ENCODE peak calls at places on chromosomes 5 and 9, in five cellular contexts. One of them, this sample, is unnamed.

GRCh38 chr5:151770383-151771258 is 1.1 kb upstream of the G3BP1 start:
- DNase-seq in GDM1: peak
- DNase-seq in activated CD4-positive, alpha-beta T cell treated with anti-CD3 and anti-CD28 coated beads, Interleukin-2, amount 10 ng/mL, durations not matched to agents 7 days and 5 days: no peak
- DNase-seq in foreskin fibroblast: peak
- DNase-seq in kidney epithelial cell: no peak
- DNase-seq in this sample: peak

GRCh38 chr5:31581498-31582099 is 49.5 kb downstream of the C5orf22 start:
- DNase-seq in GDM1: no peak
- DNase-seq in activated CD4-positive, alpha-beta T cell treated with anti-CD3 and anti-CD28 coated beads, Interleukin-2, amount 10 ng/mL, durations not matched to agents 7 days and 5 days: peak
- DNase-seq in foreskin fibroblast: peak
- DNase-seq in kidney epithelial cell: no peak
- DNase-seq in this sample: no peak

GRCh38 chr9:125463926-125464325 is 202.3 kb downstream of the GAPVD1 start:
- DNase-seq in GDM1: no peak
- DNase-seq in activated CD4-positive, alpha-beta T cell treated with anti-CD3 and anti-CD28 coated beads, Interleukin-2, amount 10 ng/mL, durations not matched to agents 7 days and 5 days: no peak
- DNase-seq in foreskin fibroblast: no peak
- DNase-seq in kidney epithelial cell: no peak
- DNase-seq in this sample: no peak

GRCh38 chr9:19498015-19498414 is 89.2 kb downstream of the ACER2 start:
- DNase-seq in GDM1: no peak
- DNase-seq in activated CD4-positive, alpha-beta T cell treated with anti-CD3 and anti-CD28 coated beads, Interleukin-2, amount 10 ng/mL, durations not matched to agents 7 days and 5 days: no peak
- DNase-seq in foreskin fibroblast: peak
- DNase-seq in kidney epithelial cell: no peak
- DNase-seq in this sample: no peak

GRCh38 chr5:37637165-37637845 is 202.5 kb downstream of the GDNF start:
- DNase-seq in GDM1: no peak
- DNase-seq in activated CD4-positive, alpha-beta T cell treated with anti-CD3 and anti-CD28 coated beads, Interleukin-2, amount 10 ng/mL, durations not matched to agents 7 days and 5 days: no peak
- DNase-seq in foreskin fibroblast: no peak
- DNase-seq in kidney epithelial cell: no peak
- DNase-seq in this sample: no peak

GRCh38 chr9:78967557-78968212 is 604.1 kb upstream of the TLE4 start:
- DNase-seq in GDM1: no peak
- DNase-seq in activated CD4-positive, alpha-beta T cell treated with anti-CD3 and anti-CD28 coated beads, Interleukin-2, amount 10 ng/mL, durations not matched to agents 7 days and 5 days: no peak
- DNase-seq in foreskin fibroblast: peak
- DNase-seq in kidney epithelial cell: no peak
- DNase-seq in this sample: no peak

GRCh38 chr9:82331091-82331490 is 342.5 kb downstream of the SPATA31D1 start:
- DNase-seq in GDM1: no peak
- DNase-seq in activated CD4-positive, alpha-beta T cell treated with anti-CD3 and anti-CD28 coated beads, Interleukin-2, amount 10 ng/mL, durations not matched to agents 7 days and 5 days: no peak
- DNase-seq in foreskin fibroblast: no peak
- DNase-seq in kidney epithelial cell: no peak
- DNase-seq in this sample: no peak

GRCh38 chr9:135087489-135087791 is at the start of gene OLFM1:
- DNase-seq in GDM1: no peak
- DNase-seq in activated CD4-positive, alpha-beta T cell treated with anti-CD3 and anti-CD28 coated beads, Interleukin-2, amount 10 ng/mL, durations not matched to agents 7 days and 5 days: peak
- DNase-seq in foreskin fibroblast: peak
- DNase-seq in kidney epithelial cell: no peak
- DNase-seq in this sample: peak

GRCh38 chr9:95109456-95109855 is 208.1 kb downstream of the FANCC start:
- DNase-seq in GDM1: no peak
- DNase-seq in activated CD4-positive, alpha-beta T cell treated with anti-CD3 and anti-CD28 coated beads, Interleukin-2, amount 10 ng/mL, durations not matched to agents 7 days and 5 days: no peak
- DNase-seq in foreskin fibroblast: no peak
- DNase-seq in kidney epithelial cell: no peak
- DNase-seq in this sample: no peak

GRCh38 chr5:171630047-171630669 is 155.5 kb upstream of the SMIM23 start:
- DNase-seq in GDM1: no peak
- DNase-seq in activated CD4-positive, alpha-beta T cell treated with anti-CD3 and anti-CD28 coated beads, Interleukin-2, amount 10 ng/mL, durations not matched to agents 7 days and 5 days: no peak
- DNase-seq in foreskin fibroblast: peak
- DNase-seq in kidney epithelial cell: no peak
- DNase-seq in this sample: no peak

GRCh38 chr5:86861514-86861913 is 243.8 kb downstream of the COX7C start:
- DNase-seq in GDM1: no peak
- DNase-seq in activated CD4-positive, alpha-beta T cell treated with anti-CD3 and anti-CD28 coated beads, Interleukin-2, amount 10 ng/mL, durations not matched to agents 7 days and 5 days: no peak
- DNase-seq in foreskin fibroblast: no peak
- DNase-seq in kidney epithelial cell: no peak
- DNase-seq in this sample: no peak

GRCh38 chr5:149799119-149799623 is 69.1 kb downstream of the PPARGC1B start:
- DNase-seq in GDM1: no peak
- DNase-seq in activated CD4-positive, alpha-beta T cell treated with anti-CD3 and anti-CD28 coated beads, Interleukin-2, amount 10 ng/mL, durations not matched to agents 7 days and 5 days: no peak
- DNase-seq in foreskin fibroblast: peak
- DNase-seq in kidney epithelial cell: peak
- DNase-seq in this sample: peak

GRCh38 chr9:135165756-135166519 is 78.5 kb downstream of the OLFM1 start:
- DNase-seq in GDM1: no peak
- DNase-seq in activated CD4-positive, alpha-beta T cell treated with anti-CD3 and anti-CD28 coated beads, Interleukin-2, amount 10 ng/mL, durations not matched to agents 7 days and 5 days: no peak
- DNase-seq in foreskin fibroblast: no peak
- DNase-seq in kidney epithelial cell: no peak
- DNase-seq in this sample: no peak

GRCh38 chr5:1133510-1134255 is 21.8 kb upstream of the SLC12A7 start:
- DNase-seq in GDM1: no peak
- DNase-seq in activated CD4-positive, alpha-beta T cell treated with anti-CD3 and anti-CD28 coated beads, Interleukin-2, amount 10 ng/mL, durations not matched to agents 7 days and 5 days: no peak
- DNase-seq in foreskin fibroblast: no peak
- DNase-seq in kidney epithelial cell: no peak
- DNase-seq in this sample: no peak

GRCh38 chr5:5078009-5078897 is 61.9 kb upstream of the ADAMTS16 start:
- DNase-seq in GDM1: no peak
- DNase-seq in activated CD4-positive, alpha-beta T cell treated with anti-CD3 and anti-CD28 coated beads, Interleukin-2, amount 10 ng/mL, durations not matched to agents 7 days and 5 days: no peak
- DNase-seq in foreskin fibroblast: no peak
- DNase-seq in kidney epithelial cell: no peak
- DNase-seq in this sample: no peak

GRCh38 chr5:115840825-115841224 is 540 bp downstream of the ATG12 start:
- DNase-seq in GDM1: no peak
- DNase-seq in activated CD4-positive, alpha-beta T cell treated with anti-CD3 and anti-CD28 coated beads, Interleukin-2, amount 10 ng/mL, durations not matched to agents 7 days and 5 days: no peak
- DNase-seq in foreskin fibroblast: no peak
- DNase-seq in kidney epithelial cell: no peak
- DNase-seq in this sample: no peak

GRCh38 chr9:18233776-18234445 is 240.0 kb upstream of the ADAMTSL1 start:
- DNase-seq in GDM1: no peak
- DNase-seq in activated CD4-positive, alpha-beta T cell treated with anti-CD3 and anti-CD28 coated beads, Interleukin-2, amount 10 ng/mL, durations not matched to agents 7 days and 5 days: no peak
- DNase-seq in foreskin fibroblast: no peak
- DNase-seq in kidney epithelial cell: no peak
- DNase-seq in this sample: no peak

GRCh38 chr5:61366841-61367240 is 34.8 kb downstream of the ZSWIM6 start:
- DNase-seq in GDM1: no peak
- DNase-seq in activated CD4-positive, alpha-beta T cell treated with anti-CD3 and anti-CD28 coated beads, Interleukin-2, amount 10 ng/mL, durations not matched to agents 7 days and 5 days: no peak
- DNase-seq in foreskin fibroblast: no peak
- DNase-seq in kidney epithelial cell: no peak
- DNase-seq in this sample: no peak

GRCh38 chr5:57291903-57292302 is 118.0 kb downstream of the GPBP1 start:
- DNase-seq in GDM1: no peak
- DNase-seq in activated CD4-positive, alpha-beta T cell treated with anti-CD3 and anti-CD28 coated beads, Interleukin-2, amount 10 ng/mL, durations not matched to agents 7 days and 5 days: no peak
- DNase-seq in foreskin fibroblast: no peak
- DNase-seq in kidney epithelial cell: no peak
- DNase-seq in this sample: no peak

GRCh38 chr5:161230222-161230621 is 316.3 kb downstream of the GABRB2 start:
- DNase-seq in GDM1: no peak
- DNase-seq in activated CD4-positive, alpha-beta T cell treated with anti-CD3 and anti-CD28 coated beads, Interleukin-2, amount 10 ng/mL, durations not matched to agents 7 days and 5 days: no peak
- DNase-seq in foreskin fibroblast: no peak
- DNase-seq in kidney epithelial cell: peak
- DNase-seq in this sample: no peak

GRCh38 chr9:134959126-134959970 is 41.6 kb upstream of the FCN1 start:
- DNase-seq in GDM1: no peak
- DNase-seq in activated CD4-positive, alpha-beta T cell treated with anti-CD3 and anti-CD28 coated beads, Interleukin-2, amount 10 ng/mL, durations not matched to agents 7 days and 5 days: no peak
- DNase-seq in foreskin fibroblast: no peak
- DNase-seq in kidney epithelial cell: no peak
- DNase-seq in this sample: no peak

GRCh38 chr9:112793213-112793810 is 42.8 kb downstream of the SNX30 start:
- DNase-seq in GDM1: peak
- DNase-seq in activated CD4-positive, alpha-beta T cell treated with anti-CD3 and anti-CD28 coated beads, Interleukin-2, amount 10 ng/mL, durations not matched to agents 7 days and 5 days: peak
- DNase-seq in foreskin fibroblast: peak
- DNase-seq in kidney epithelial cell: no peak
- DNase-seq in this sample: peak

GRCh38 chr5:109688647-109688998 is 1.1 kb upstream of the MAN2A1 start:
- DNase-seq in GDM1: no peak
- DNase-seq in activated CD4-positive, alpha-beta T cell treated with anti-CD3 and anti-CD28 coated beads, Interleukin-2, amount 10 ng/mL, durations not matched to agents 7 days and 5 days: peak
- DNase-seq in foreskin fibroblast: no peak
- DNase-seq in kidney epithelial cell: no peak
- DNase-seq in this sample: peak

GRCh38 chr5:80738466-80738865 is 83.7 kb upstream of the DHFR start:
- DNase-seq in GDM1: no peak
- DNase-seq in activated CD4-positive, alpha-beta T cell treated with anti-CD3 and anti-CD28 coated beads, Interleukin-2, amount 10 ng/mL, durations not matched to agents 7 days and 5 days: no peak
- DNase-seq in foreskin fibroblast: no peak
- DNase-seq in kidney epithelial cell: no peak
- DNase-seq in this sample: no peak

GRCh38 chr5:80187274-80187673 is 68.6 kb downstream of the SERINC5 start:
- DNase-seq in GDM1: no peak
- DNase-seq in activated CD4-positive, alpha-beta T cell treated with anti-CD3 and anti-CD28 coated beads, Interleukin-2, amount 10 ng/mL, durations not matched to agents 7 days and 5 days: no peak
- DNase-seq in foreskin fibroblast: no peak
- DNase-seq in kidney epithelial cell: no peak
- DNase-seq in this sample: no peak

GRCh38 chr5:68464424-68464823 is 248.9 kb downstream of the PIK3R1 start:
- DNase-seq in GDM1: no peak
- DNase-seq in activated CD4-positive, alpha-beta T cell treated with anti-CD3 and anti-CD28 coated beads, Interleukin-2, amount 10 ng/mL, durations not matched to agents 7 days and 5 days: no peak
- DNase-seq in foreskin fibroblast: no peak
- DNase-seq in kidney epithelial cell: peak
- DNase-seq in this sample: no peak

GRCh38 chr5:139131062-139131856 is 66.9 kb downstream of the SIL1 start:
- DNase-seq in GDM1: no peak
- DNase-seq in activated CD4-positive, alpha-beta T cell treated with anti-CD3 and anti-CD28 coated beads, Interleukin-2, amount 10 ng/mL, durations not matched to agents 7 days and 5 days: no peak
- DNase-seq in foreskin fibroblast: no peak
- DNase-seq in kidney epithelial cell: no peak
- DNase-seq in this sample: peak

GRCh38 chr5:132839426-132840301 is 9.2 kb upstream of the SHROOM1 start:
- DNase-seq in GDM1: no peak
- DNase-seq in activated CD4-positive, alpha-beta T cell treated with anti-CD3 and anti-CD28 coated beads, Interleukin-2, amount 10 ng/mL, durations not matched to agents 7 days and 5 days: no peak
- DNase-seq in foreskin fibroblast: peak
- DNase-seq in kidney epithelial cell: peak
- DNase-seq in this sample: no peak

GRCh38 chr9:93827545-93828330 is 127.4 kb downstream of the BARX1 start:
- DNase-seq in GDM1: no peak
- DNase-seq in activated CD4-positive, alpha-beta T cell treated with anti-CD3 and anti-CD28 coated beads, Interleukin-2, amount 10 ng/mL, durations not matched to agents 7 days and 5 days: peak
- DNase-seq in foreskin fibroblast: peak
- DNase-seq in kidney epithelial cell: no peak
- DNase-seq in this sample: peak